ENCODE peak calls at places on chromosomes 5 and 9, in eight cellular contexts. I is CD4-positive, alpha-beta T cell; C is CD8-positive, alpha-beta T cell; Y is K562; Z is HCT116; S is dorsolateral prefrontal cortex; P is WERI-Rb-1; E is cardiac muscle cell. Q is an unnamed sample.
A peak's percentile ranks its signal among the peaks of the same experiment; 100 is the strongest.

GRCh38 chr5:88503065-88503394 is 234.4 kb upstream of the TMEM161B start:
- DNase-seq in I (no peak), C (no peak), Y (no peak), Z (no peak), S (no peak), P (no peak), E (no peak), Q (no peak)

GRCh38 chr5:159764283-159764927 is 151.9 kb upstream of the ADRA1B start:
- DNase-seq in I (no peak), C (no peak), Y (no peak), Z (no peak), S (no peak), P (no peak), E (no peak), Q (peak; percentile 67)

GRCh38 chr9:114834386-114834785 is 28.5 kb upstream of the TNFSF15 start:
- DNase-seq in I (no peak), C (no peak), Y (no peak), Z (no peak), S (no peak), P (no peak), E (no peak), Q (no peak)

GRCh38 chr5:158074992-158075769 is 216.2 kb upstream of the CLINT1 start:
- DNase-seq in I (peak; percentile 15), C (peak; percentile 52), Y (peak; percentile 60), Z (peak; percentile 42), S (peak; percentile 53), P (peak; percentile 52), E (peak; percentile 59), Q (peak; percentile 65)

GRCh38 chr5:10387690-10388089 is 34.2 kb downstream of the MARCHF6 start:
- DNase-seq in I (no peak), C (no peak), Y (no peak), Z (no peak), S (no peak), P (no peak), E (no peak), Q (no peak)

GRCh38 chr5:133818031-133818431 is 150.4 kb downstream of the C5orf15 start:
- DNase-seq in I (no peak), C (no peak), Y (no peak), Z (no peak), S (no peak), P (no peak), E (no peak), Q (no peak)

GRCh38 chr5:139641116-139642080 is 6.8 kb upstream of the CXXC5 start:
- DNase-seq in I (no peak), C (no peak), Y (no peak), Z (no peak), S (no peak), P (peak; percentile 13), E (no peak), Q (no peak)

GRCh38 chr5:151496041-151496484 is 48.7 kb downstream of the SLC36A1 start:
- DNase-seq in I (no peak), C (no peak), Y (no peak), Z (no peak), S (no peak), P (no peak), E (no peak), Q (no peak)

GRCh38 chr5:35203403-35203802 is 26.9 kb downstream of the PRLR start:
- DNase-seq in I (no peak), C (no peak), Y (no peak), Z (no peak), S (no peak), P (no peak), E (no peak), Q (no peak)

GRCh38 chr9:130140701-130141100 is 31.5 kb upstream of the NCS1 start:
- DNase-seq in I (no peak), C (no peak), Y (no peak), Z (no peak), S (no peak), P (no peak), E (no peak), Q (no peak)

GRCh38 chr5:20248102-20248501 is 260.1 kb upstream of the CDH18 start:
- DNase-seq in I (no peak), C (no peak), Y (no peak), Z (no peak), S (no peak), P (no peak), E (no peak), Q (no peak)

GRCh38 chr5:157362982-157363381 is 97.0 kb upstream of the NIPAL4 start:
- DNase-seq in I (no peak), C (no peak), Y (no peak), Z (no peak), S (no peak), P (no peak), E (no peak), Q (no peak)

GRCh38 chr9:121651295-121652036 is at the start of gene DAB2IP:
- DNase-seq in I (no peak), C (no peak), Y (no peak), Z (no peak), S (peak; percentile 71), P (peak; percentile 93), E (peak; percentile 89), Q (peak; percentile 28)

GRCh38 chr5:151903243-151903653 is 21.4 kb downstream of the GLRA1 start:
- DNase-seq in I (no peak), C (no peak), Y (no peak), Z (no peak), S (no peak), P (peak; percentile 14), E (no peak), Q (no peak)

GRCh38 chr5:73858054-73858453 is 232.1 kb downstream of the ARHGEF28 start:
- DNase-seq in I (no peak), C (no peak), Y (no peak), Z (no peak), S (no peak), P (no peak), E (no peak), Q (no peak)

GRCh38 chr9:74570879-74571512 is 73.9 kb downstream of the RORB start:
- DNase-seq in I (no peak), C (no peak), Y (peak; percentile 12), Z (peak; percentile 16), S (no peak), P (peak; percentile 39), E (peak; percentile 56), Q (peak; percentile 35)

GRCh38 chr9:130732131-130732530 is 38.6 kb downstream of the EXOSC2 start:
- DNase-seq in I (no peak), C (no peak), Y (peak; percentile 79), Z (no peak), S (no peak), P (no peak), E (no peak), Q (no peak)

GRCh38 chr9:89277454-89277853 is 33.5 kb upstream of the CKS2 start:
- DNase-seq in I (no peak), C (no peak), Y (no peak), Z (no peak), S (no peak), P (no peak), E (no peak), Q (peak; percentile 70)

GRCh38 chr5:892390-893136 is at the start of the genes BRD9 and TRIP13:
- DNase-seq in I (peak; percentile 79), C (peak; percentile 87), Y (peak; percentile 97), Z (peak; percentile 38), S (peak; percentile 81), P (peak; percentile 86), E (peak; percentile 89), Q (peak; percentile 87)

GRCh38 chr5:139873033-139873794 is 77.6 kb downstream of the PSD2 start:
- DNase-seq in I (no peak), C (no peak), Y (no peak), Z (no peak), S (no peak), P (no peak), E (no peak), Q (no peak)

GRCh38 chr5:32249668-32250067 is 63.1 kb downstream of the MTMR12 start:
- DNase-seq in I (no peak), C (no peak), Y (no peak), Z (no peak), S (no peak), P (no peak), E (no peak), Q (no peak)

GRCh38 chr5:98365126-98365525 is 408.3 kb upstream of the RGMB start:
- DNase-seq in I (no peak), C (no peak), Y (no peak), Z (no peak), S (no peak), P (no peak), E (no peak), Q (no peak)

GRCh38 chr5:57215629-57216195 is 41.9 kb downstream of the GPBP1 start:
- DNase-seq in I (no peak), C (no peak), Y (no peak), Z (no peak), S (no peak), P (no peak), E (no peak), Q (no peak)

GRCh38 chr9:93960221-93960970 is 5.2 kb upstream of the BARX1 start:
- DNase-seq in I (no peak), C (no peak), Y (no peak), Z (no peak), S (no peak), P (no peak), E (no peak), Q (no peak)

GRCh38 chr5:90691533-90691932 is 132.9 kb downstream of the ADGRV1 start:
- DNase-seq in I (no peak), C (no peak), Y (no peak), Z (no peak), S (no peak), P (no peak), E (no peak), Q (no peak)
- H3K27ac ChIP-seq in I (no peak overlapping the region), C (no peak overlapping the region), Y (no peak overlapping the region), Z (no peak overlapping the region), S (no peak overlapping the region), P (no peak overlapping the region), E (no peak overlapping the region), Q (no peak overlapping the region)

DNA sequence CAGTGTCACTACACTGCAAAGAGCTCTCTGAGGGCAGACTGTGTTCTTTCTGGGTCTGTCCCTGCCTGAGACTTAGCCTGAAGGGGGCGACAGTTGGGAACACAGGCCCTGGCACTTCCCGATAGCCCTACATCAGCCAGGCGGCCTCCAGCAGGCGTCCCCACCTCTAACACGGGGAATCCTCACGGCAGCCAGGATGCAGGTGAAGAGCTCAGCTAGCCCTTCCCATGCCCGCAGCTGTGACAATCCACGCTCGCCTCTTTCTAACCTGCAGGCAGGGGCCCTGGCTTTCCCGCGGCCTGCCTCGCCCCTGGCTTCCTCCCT is 5.9 kb downstream of the MED22 start:
- DNase-seq in I (no peak), C (no peak), Y (no peak), Z (no peak), S (no peak), P (peak; percentile 41), E (no peak), Q (no peak)
- TF ChIP-seq CTCF in I (no peak), C (no peak), Y (peak; percentile 24), Z (peak; percentile 50), S (no peak), P (peak; percentile 56), E (peak; percentile 19), Q (peak; percentile 25)

GRCh38 chr5:150180241-150181027 is 9.4 kb upstream of the SLC6A7 start:
- DNase-seq in I (no peak), C (no peak), Y (no peak), Z (no peak), S (peak; percentile 84), P (peak; percentile 56), E (peak; percentile 29), Q (no peak)
- H3K27ac ChIP-seq in I (no peak overlapping the region), C (no peak overlapping the region), Y (no peak overlapping the region), Z (no peak overlapping the region), S (peak overlapping the region; percentile 79), P (peak overlapping the region; percentile 19), E (no peak overlapping the region), Q (no peak overlapping the region)

GRCh38 chr9:18229992-18230676 is 243.8 kb upstream of the ADAMTSL1 start:
- DNase-seq in I (no peak), C (no peak), Y (no peak), Z (no peak), S (no peak), P (no peak), E (no peak), Q (no peak)
- TF ChIP-seq CTCF in I (no peak), C (no peak), Y (no peak), Z (no peak), S (no peak), P (no peak), E (no peak), Q (no peak)

Q was measured in DND-41.